ENCODE peak calls at places on chromosomes 16 and 17, in six cellular contexts. H is left ventricle myocardium inferior; D is tibial nerve; M is IMR-90; A is CD8-positive, alpha-beta T cell; V is NB4. U is an unnamed sample.

GRCh38 chr17:80110927-80111701 is 9.7 kb downstream of the GAA start:
- DNase-seq in H (no peak), D (no peak), M (no peak), A (no peak), V (no peak), U (no peak)

GRCh38 chr17:50922107-50922506 is 56.0 kb upstream of the TOB1 start:
- DNase-seq in H (no peak), D (no peak), M (peak), A (no peak), V (no peak), U (no peak)

GRCh38 chr17:385195-385835 is 32.7 kb upstream of the RPH3AL start:
- DNase-seq in H (peak), D (peak), M (no peak), A (no peak), V (no peak), U (no peak)

GRCh38 chr16:81823111-81823510 is 44.0 kb downstream of the PLCG2 start:
- DNase-seq in H (peak), D (no peak), M (no peak), A (no peak), V (peak), U (no peak)

GRCh38 chr16:63978240-63978639 is 1143.6 kb downstream of the CDH11 start:
- DNase-seq in H (no peak), D (no peak), M (no peak), A (no peak), V (no peak), U (no peak)

GRCh38 chr16:13997933-13998332 is 73.2 kb upstream of the MRTFB start:
- DNase-seq in H (no peak), D (no peak), M (no peak), A (no peak), V (peak), U (no peak)

GRCh38 chr17:1231456-1231855 is 38.8 kb upstream of the BHLHA9 start:
- DNase-seq in H (peak), D (peak), M (no peak), A (no peak), V (peak), U (no peak)

GRCh38 chr17:10879110-10879509 is 41.2 kb upstream of the PIRT start:
- DNase-seq in H (peak), D (no peak), M (no peak), A (no peak), V (peak), U (no peak)

GRCh38 chr16:67943619-67944503 is at the start of gene LCAT:
- DNase-seq in H (peak), D (peak), M (no peak), A (no peak), V (no peak), U (peak)

GRCh38 chr17:42031584-42031983 is 11.7 kb downstream of the NKIRAS2 start:
- DNase-seq in H (peak), D (no peak), M (no peak), A (no peak), V (no peak), U (no peak)

GRCh38 chr17:1170739-1171138 is 9.0 kb downstream of the ABR start:
- DNase-seq in H (no peak), D (no peak), M (no peak), A (no peak), V (no peak), U (no peak)

GRCh38 chr16:80664226-80664625 is 123.4 kb downstream of the DYNLRB2 start:
- DNase-seq in H (no peak), D (no peak), M (no peak), A (no peak), V (no peak), U (no peak)

GRCh38 chr16:89431158-89431584 is 59.2 kb downstream of the ANKRD11 start:
- DNase-seq in H (no peak), D (no peak), M (peak), A (no peak), V (no peak), U (peak)

DNA sequence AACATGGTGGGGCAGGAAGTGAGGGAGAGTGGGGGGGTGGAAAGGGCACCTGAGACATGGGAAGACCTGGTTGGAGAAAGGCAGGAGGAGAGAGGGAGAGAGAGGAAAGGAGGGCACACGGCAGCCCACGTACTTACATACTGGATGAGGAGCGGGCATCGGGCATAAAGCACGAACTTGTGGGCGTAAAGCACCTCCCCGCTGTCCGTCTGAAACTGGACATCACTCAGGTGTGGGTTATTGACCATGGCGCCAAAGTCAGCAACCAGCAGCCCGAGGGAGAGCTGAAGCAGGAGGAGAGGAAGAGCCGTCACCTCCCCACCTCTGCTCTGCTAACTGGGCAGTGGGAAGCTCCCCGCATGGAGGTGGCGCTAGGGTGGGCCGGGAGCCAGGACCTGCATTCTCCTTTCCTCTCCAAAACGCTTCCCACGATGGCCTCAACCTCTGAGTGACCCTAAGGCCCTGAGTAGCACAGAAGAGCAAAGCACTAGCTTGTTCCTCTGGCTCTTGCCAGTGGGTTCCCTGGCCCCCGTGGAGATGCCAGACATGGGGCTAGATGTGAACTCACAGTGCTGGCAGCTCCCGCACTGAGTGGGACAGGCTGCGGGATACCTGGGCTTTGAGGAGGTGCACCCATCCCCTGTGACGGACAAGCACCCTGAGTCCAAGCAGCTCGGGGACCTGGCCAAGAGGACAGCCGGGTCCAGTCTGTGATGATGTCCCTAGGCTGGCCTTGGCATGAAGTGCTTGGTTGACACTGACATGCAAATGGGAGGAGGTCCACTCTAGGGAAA is 16.9 kb downstream of the SLX4 start:
- DNase-seq in H (no peak), D (no peak), M (no peak), A (no peak), V (no peak), U (no peak)
- TF ChIP-seq CTCF in H (no peak), D (no peak), M (no peak), A (no peak), V (no peak), U (no peak)

DNA sequence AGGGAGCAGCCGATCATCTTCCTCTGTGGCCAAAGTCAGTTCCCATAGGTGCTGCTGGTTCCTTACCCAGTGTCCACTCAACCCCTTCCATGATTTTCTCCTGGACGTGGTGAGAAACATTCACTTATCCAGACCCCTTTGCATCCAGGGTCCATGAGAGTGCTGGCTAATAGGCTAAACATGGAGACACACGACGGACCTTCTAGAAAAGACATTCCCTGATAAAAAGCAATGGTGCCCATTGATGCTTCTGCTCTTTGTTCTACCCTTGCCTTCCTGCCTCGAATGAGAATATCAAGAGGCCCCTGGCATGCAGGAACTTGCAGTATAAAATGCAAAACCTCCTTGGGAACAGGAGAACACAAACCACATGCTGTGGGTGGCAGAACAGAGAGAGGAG is 2.3 kb downstream of the TEKT5 start:
- DNase-seq in H (no peak), D (no peak), M (no peak), A (no peak), V (no peak), U (no peak)
- H3K4me3 ChIP-seq in H (no peak), D (no peak), M (no peak), A (no peak), V (no peak), U (no peak)

GRCh38 chr16:26957283-26957859 is 109.4 kb upstream of the C16orf82 start:
- DNase-seq in H (no peak), D (no peak), M (no peak), A (no peak), V (no peak), U (no peak)

GRCh38 chr16:26959416-26960009 is 107.2 kb upstream of the C16orf82 start:
- DNase-seq in H (no peak), D (no peak), M (no peak), A (no peak), V (no peak), U (no peak)

GRCh38 chr16:26961459-26961858 is 105.3 kb upstream of the C16orf82 start:
- DNase-seq in H (no peak), D (no peak), M (no peak), A (no peak), V (no peak), U (no peak)

DNA sequence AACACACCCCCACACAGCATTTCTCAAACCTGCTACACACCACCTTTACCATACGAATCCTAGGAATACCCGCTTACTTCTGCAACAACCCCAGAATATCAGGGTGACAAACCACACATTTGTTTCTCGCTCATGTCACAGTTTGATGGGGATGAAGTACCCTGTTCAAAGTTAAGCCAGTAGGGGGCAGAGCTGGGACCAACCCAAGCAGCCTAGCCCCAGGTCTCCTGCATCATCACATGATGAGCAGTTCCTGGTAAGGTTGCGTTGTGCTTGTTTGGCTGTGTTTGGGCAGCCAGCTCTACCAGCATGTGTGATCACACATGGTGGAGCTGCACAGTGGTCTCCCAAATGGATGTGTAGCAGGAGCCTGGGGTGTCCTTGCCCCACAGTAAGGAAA is 103.6 kb upstream of the C16orf82 start:
- DNase-seq in H (no peak), D (no peak), M (peak), A (no peak), V (peak), U (peak)
- TF ChIP-seq CTCF in H (no peak), D (no peak), M (peak), A (no peak), V (peak), U (peak)

GRCh38 chr16:86199871-86200700 is 301.1 kb downstream of the IRF8 start:
- DNase-seq in H (no peak), D (no peak), M (peak), A (no peak), V (no peak), U (no peak)
- H3K4me3 ChIP-seq in H (no peak), D (no peak), M (peak), A (no peak), V (no peak), U (no peak)

DNA sequence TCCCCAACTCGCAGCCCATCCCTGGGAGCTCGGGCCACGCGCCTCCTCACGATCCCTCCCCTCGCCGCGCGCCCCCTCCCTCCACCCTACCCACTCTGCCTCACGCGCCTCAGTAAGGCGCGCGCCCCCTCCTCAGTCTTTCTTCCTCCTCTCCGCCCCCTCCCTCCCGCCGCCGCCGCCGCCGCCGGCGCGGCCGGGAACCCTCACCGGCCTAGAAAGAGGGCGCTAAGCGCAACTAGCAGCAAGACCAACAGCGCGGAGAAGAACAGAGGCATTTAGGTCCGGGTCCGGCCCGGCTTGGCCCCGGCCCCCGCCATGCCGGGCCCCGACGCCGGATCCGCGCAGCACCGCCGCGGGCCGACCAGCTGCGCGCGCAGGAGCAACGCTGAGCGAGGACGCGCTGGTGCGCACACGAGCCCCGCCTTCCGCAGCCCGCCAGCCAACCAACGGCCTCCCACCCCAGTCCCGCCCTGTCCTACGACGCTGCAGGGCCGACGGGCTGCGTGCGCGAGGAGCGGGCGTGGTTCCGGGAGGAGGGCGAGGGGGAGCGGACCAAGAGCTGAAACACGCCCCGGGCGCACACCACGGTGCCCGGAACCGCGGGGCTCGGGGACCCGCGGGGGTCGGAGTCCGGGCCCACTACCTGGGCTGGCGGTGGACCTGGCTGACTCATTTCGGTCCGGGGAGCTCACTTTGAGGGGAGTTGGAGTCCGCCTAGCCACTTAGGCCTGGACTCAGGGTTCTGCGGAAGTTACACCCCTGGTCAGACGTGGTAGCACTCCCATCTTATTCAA is at the start of gene BLTP2:
- DNase-seq in H (peak), D (peak), M (peak), A (peak), V (peak), U (peak)
- TF ChIP-seq CTCF in H (no peak), D (peak), M (no peak), A (no peak), V (no peak), U (no peak)

U was measured in fibroblast of the aortic adventitia.